ENCODE peak calls at places on chromosomes 11 and 22, in eight cellular contexts. One of them, this sample, is unnamed.

GRCh38 chr22:25656724-25657123 is 85.3 kb upstream of the MYO18B start:
- DNase-seq in right atrium auricular region: no peak
- DNase-seq in adrenal gland: no peak
- DNase-seq in ovary: no peak
- DNase-seq in uterus: no peak
- DNase-seq in body of pancreas: no peak
- DNase-seq in retinal pigment epithelial cell: no peak
- DNase-seq in A549: no peak
- DNase-seq in this sample: no peak

GRCh38 chr22:39343259-39344045 is 6.3 kb upstream of the SYNGR1 start:
- DNase-seq in adrenal gland: peak
- DNase-seq in body of pancreas: peak
- DNase-seq in uterus: peak
- DNase-seq in right atrium auricular region: no peak
- DNase-seq in retinal pigment epithelial cell: no peak
- DNase-seq in A549: peak
- DNase-seq in ovary: peak
- DNase-seq in this sample: no peak

GRCh38 chr11:126969865-126970479 is 30.6 kb downstream of the KIRREL3 start:
- DNase-seq in adrenal gland: no peak
- DNase-seq in uterus: no peak
- DNase-seq in A549: no peak
- DNase-seq in right atrium auricular region: no peak
- DNase-seq in body of pancreas: no peak
- DNase-seq in retinal pigment epithelial cell: no peak
- DNase-seq in ovary: no peak
- DNase-seq in this sample: no peak

GRCh38 chr22:47069270-47069669 is 306.8 kb downstream of the TBC1D22A start:
- DNase-seq in retinal pigment epithelial cell: no peak
- DNase-seq in ovary: peak
- DNase-seq in adrenal gland: no peak
- DNase-seq in right atrium auricular region: no peak
- DNase-seq in uterus: no peak
- DNase-seq in A549: no peak
- DNase-seq in body of pancreas: peak
- DNase-seq in this sample: no peak

GRCh38 chr22:48368975-48369525 is 1458.6 kb downstream of the BRD1 start:
- DNase-seq in uterus: no peak
- DNase-seq in adrenal gland: no peak
- DNase-seq in retinal pigment epithelial cell: no peak
- DNase-seq in A549: no peak
- DNase-seq in body of pancreas: no peak
- DNase-seq in ovary: no peak
- DNase-seq in right atrium auricular region: no peak
- DNase-seq in this sample: no peak

GRCh38 chr11:45921561-45922424 is 663 bp upstream of the LARGE2 start:
- DNase-seq in adrenal gland: no peak
- DNase-seq in right atrium auricular region: no peak
- DNase-seq in uterus: peak
- DNase-seq in A549: no peak
- DNase-seq in retinal pigment epithelial cell: peak
- DNase-seq in body of pancreas: peak
- DNase-seq in ovary: peak
- DNase-seq in this sample: no peak

GRCh38 chr11:47523491-47524199 is 29.3 kb downstream of the CELF1 start:
- DNase-seq in retinal pigment epithelial cell: peak
- DNase-seq in A549: peak
- DNase-seq in ovary: no peak
- DNase-seq in adrenal gland: peak
- DNase-seq in uterus: peak
- DNase-seq in right atrium auricular region: peak
- DNase-seq in body of pancreas: peak
- DNase-seq in this sample: no peak

GRCh38 chr11:2708757-2709281 is 9.0 kb upstream of the KCNQ1OT1 start:
- DNase-seq in body of pancreas: no peak
- DNase-seq in ovary: peak
- DNase-seq in uterus: peak
- DNase-seq in A549: no peak
- DNase-seq in right atrium auricular region: no peak
- DNase-seq in retinal pigment epithelial cell: no peak
- DNase-seq in adrenal gland: no peak
- DNase-seq in this sample: no peak

GRCh38 chr22:26753125-26753862 is 95.9 kb downstream of the MIAT start:
- DNase-seq in body of pancreas: no peak
- DNase-seq in adrenal gland: no peak
- DNase-seq in uterus: no peak
- DNase-seq in retinal pigment epithelial cell: no peak
- DNase-seq in A549: no peak
- DNase-seq in ovary: no peak
- DNase-seq in right atrium auricular region: no peak
- DNase-seq in this sample: no peak

GRCh38 chr22:43526951-43527350 is 115.1 kb downstream of the MPPED1 start:
- DNase-seq in right atrium auricular region: no peak
- DNase-seq in A549: no peak
- DNase-seq in ovary: no peak
- DNase-seq in uterus: no peak
- DNase-seq in body of pancreas: no peak
- DNase-seq in adrenal gland: no peak
- DNase-seq in retinal pigment epithelial cell: no peak
- DNase-seq in this sample: no peak

GRCh38 chr11:2571598-2572281 is 126.9 kb downstream of the KCNQ1 start:
- DNase-seq in A549: no peak
- DNase-seq in body of pancreas: no peak
- DNase-seq in ovary: peak
- DNase-seq in uterus: no peak
- DNase-seq in right atrium auricular region: no peak
- DNase-seq in adrenal gland: no peak
- DNase-seq in retinal pigment epithelial cell: no peak
- DNase-seq in this sample: no peak

GRCh38 chr11:34397120-34397519 is 39.3 kb upstream of the ABTB2 start:
- DNase-seq in body of pancreas: no peak
- DNase-seq in retinal pigment epithelial cell: no peak
- DNase-seq in A549: no peak
- DNase-seq in ovary: no peak
- DNase-seq in right atrium auricular region: no peak
- DNase-seq in adrenal gland: no peak
- DNase-seq in uterus: no peak
- DNase-seq in this sample: no peak

DNA sequence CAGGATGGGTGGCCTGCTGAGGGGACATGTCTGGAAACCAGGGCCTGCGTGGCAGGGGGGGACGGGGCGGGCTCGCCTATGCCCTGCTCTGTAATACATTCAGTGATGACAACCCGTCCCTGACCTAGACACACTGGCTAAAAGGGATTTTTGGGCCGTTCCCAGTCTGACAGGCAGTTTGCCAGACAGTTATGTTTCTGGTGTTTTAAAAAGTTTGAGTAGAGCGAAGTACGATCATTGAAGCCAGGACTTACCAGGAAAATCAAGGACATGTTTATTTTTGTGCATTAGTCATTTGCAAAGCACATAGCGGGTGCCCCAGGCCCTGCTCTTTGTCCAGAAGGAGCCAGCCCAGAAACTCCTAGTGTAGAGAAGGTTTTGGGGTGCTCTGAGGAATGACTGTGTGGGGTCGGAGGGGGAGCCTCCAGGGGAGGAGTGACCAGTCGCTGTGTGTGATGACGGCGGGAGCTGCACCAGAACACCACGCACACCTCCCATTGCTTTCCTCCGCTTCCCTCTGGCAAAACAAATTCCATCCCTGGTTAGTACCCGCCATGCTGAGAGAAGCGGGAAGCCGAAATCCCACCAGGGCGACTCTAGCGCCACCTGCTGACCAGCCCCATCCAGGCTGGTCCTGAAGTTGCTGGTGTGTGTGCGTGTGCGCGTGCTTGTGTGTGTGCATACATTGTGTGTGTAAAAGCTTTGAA is 50.8 kb downstream of the FBLN1 start:
- DNase-seq in body of pancreas: peak
- DNase-seq in uterus: peak
- DNase-seq in ovary: peak
- DNase-seq in A549: peak
- DNase-seq in adrenal gland: peak
- DNase-seq in right atrium auricular region: peak
- DNase-seq in retinal pigment epithelial cell: no peak
- DNase-seq in this sample: peak
- H3K4me3 ChIP-seq in body of pancreas: no peak
- H3K4me3 ChIP-seq in uterus: no peak
- H3K4me3 ChIP-seq in ovary: no peak
- H3K4me3 ChIP-seq in A549: no peak
- H3K4me3 ChIP-seq in adrenal gland: no peak
- H3K4me3 ChIP-seq in right atrium auricular region: no peak
- H3K4me3 ChIP-seq in retinal pigment epithelial cell: no peak
- H3K4me3 ChIP-seq in this sample: peak

GRCh38 chr11:83779876-83780275 is 493.7 kb upstream of the CCDC90B start:
- DNase-seq in A549: no peak
- DNase-seq in adrenal gland: no peak
- DNase-seq in body of pancreas: no peak
- DNase-seq in ovary: no peak
- DNase-seq in retinal pigment epithelial cell: no peak
- DNase-seq in uterus: no peak
- DNase-seq in right atrium auricular region: no peak
- DNase-seq in this sample: no peak

GRCh38 chr11:83768476-83768875 is 482.3 kb upstream of the CCDC90B start:
- DNase-seq in ovary: no peak
- DNase-seq in uterus: no peak
- DNase-seq in right atrium auricular region: no peak
- DNase-seq in body of pancreas: no peak
- DNase-seq in A549: no peak
- DNase-seq in retinal pigment epithelial cell: no peak
- DNase-seq in adrenal gland: no peak
- DNase-seq in this sample: no peak

GRCh38 chr11:83778598-83778997 is 492.4 kb upstream of the CCDC90B start:
- DNase-seq in uterus: no peak
- DNase-seq in A549: no peak
- DNase-seq in right atrium auricular region: no peak
- DNase-seq in retinal pigment epithelial cell: no peak
- DNase-seq in body of pancreas: no peak
- DNase-seq in ovary: no peak
- DNase-seq in adrenal gland: no peak
- DNase-seq in this sample: no peak

GRCh38 chr11:83773950-83774880 is 488.0 kb upstream of the CCDC90B start:
- DNase-seq in ovary: no peak
- DNase-seq in A549: no peak
- DNase-seq in right atrium auricular region: no peak
- DNase-seq in retinal pigment epithelial cell: no peak
- DNase-seq in body of pancreas: no peak
- DNase-seq in adrenal gland: no peak
- DNase-seq in uterus: no peak
- DNase-seq in this sample: peak
- TF ChIP-seq CTCF in ovary: no peak
- TF ChIP-seq CTCF in A549: no peak
- TF ChIP-seq CTCF in right atrium auricular region: no peak
- TF ChIP-seq CTCF in retinal pigment epithelial cell: no peak
- TF ChIP-seq CTCF in body of pancreas: no peak
- TF ChIP-seq CTCF in adrenal gland: no peak
- TF ChIP-seq CTCF in uterus: no peak
- TF ChIP-seq CTCF in this sample: no peak

GRCh38 chr22:40648386-40648785 is 11.9 kb upstream of the MRTFA start:
- DNase-seq in adrenal gland: no peak
- DNase-seq in retinal pigment epithelial cell: no peak
- DNase-seq in body of pancreas: no peak
- DNase-seq in A549: no peak
- DNase-seq in uterus: no peak
- DNase-seq in ovary: peak
- DNase-seq in right atrium auricular region: no peak
- DNase-seq in this sample: no peak
- H3K4me3 ChIP-seq in adrenal gland: no peak
- H3K4me3 ChIP-seq in retinal pigment epithelial cell: no peak
- H3K4me3 ChIP-seq in body of pancreas: no peak
- H3K4me3 ChIP-seq in A549: no peak
- H3K4me3 ChIP-seq in uterus: no peak
- H3K4me3 ChIP-seq in ovary: no peak
- H3K4me3 ChIP-seq in right atrium auricular region: no peak
- H3K4me3 ChIP-seq in this sample: no peak

GRCh38 chr11:96389604-96390402 is at the start of the genes CCDC82 and JRKL:
- DNase-seq in adrenal gland: peak
- DNase-seq in A549: peak
- DNase-seq in ovary: peak
- DNase-seq in retinal pigment epithelial cell: peak
- DNase-seq in body of pancreas: peak
- DNase-seq in right atrium auricular region: peak
- DNase-seq in uterus: peak
- DNase-seq in this sample: peak
- TF ChIP-seq CTCF in adrenal gland: no peak
- TF ChIP-seq CTCF in A549: no peak
- TF ChIP-seq CTCF in ovary: no peak
- TF ChIP-seq CTCF in retinal pigment epithelial cell: no peak
- TF ChIP-seq CTCF in body of pancreas: no peak
- TF ChIP-seq CTCF in right atrium auricular region: no peak
- TF ChIP-seq CTCF in uterus: no peak
- TF ChIP-seq CTCF in this sample: no peak

GRCh38 chr11:865512-866430 is 23.1 kb downstream of the TSPAN4 start:
- DNase-seq in retinal pigment epithelial cell: no peak
- DNase-seq in ovary: no peak
- DNase-seq in right atrium auricular region: no peak
- DNase-seq in A549: no peak
- DNase-seq in body of pancreas: no peak
- DNase-seq in adrenal gland: no peak
- DNase-seq in uterus: no peak
- DNase-seq in this sample: no peak
- H3K4me3 ChIP-seq in retinal pigment epithelial cell: no peak
- H3K4me3 ChIP-seq in ovary: no peak
- H3K4me3 ChIP-seq in right atrium auricular region: no peak
- H3K4me3 ChIP-seq in A549: no peak
- H3K4me3 ChIP-seq in body of pancreas: no peak
- H3K4me3 ChIP-seq in adrenal gland: no peak
- H3K4me3 ChIP-seq in uterus: no peak
- H3K4me3 ChIP-seq in this sample: no peak

This sample was measured in AG04449.